ENCODE peak calls at places on chromosomes 6 and 20, in four cellular contexts. I is colonic mucosa, Y is sciatic nerve, V is T-helper 2 cell. E is an unnamed sample.

GRCh38 chr20:64107736-64108457 is 532 bp upstream of the NPBWR2 start:
- DNase-seq in I (no peak), Y (peak; percentile 49), V (no peak), E (peak; percentile 84)

GRCh38 chr6:110328231-110328630 is 29.9 kb downstream of the METTL24 start:
- DNase-seq in I (no peak), Y (no peak), V (no peak), E (no peak)

GRCh38 chr6:46095251-46095650 is 34.5 kb upstream of the ENPP4 start:
- DNase-seq in I (no peak), Y (no peak), V (no peak), E (no peak)

GRCh38 chr6:626236-626635 is 30.7 kb downstream of the HUS1B start:
- DNase-seq in I (no peak), Y (no peak), V (no peak), E (no peak)

GRCh38 chr6:46491789-46492547 is 719 bp upstream of the RCAN2 start:
- DNase-seq in I (peak; percentile 50), Y (peak; percentile 67), V (no peak), E (no peak)

GRCh38 chr6:79466222-79466834 is 70.9 kb downstream of the LCA5 start:
- DNase-seq in I (no peak), Y (no peak), V (no peak), E (no peak)

GRCh38 chr6:1792989-1793388 is 183.3 kb downstream of the FOXC1 start:
- DNase-seq in I (peak; percentile 29), Y (no peak), V (no peak), E (no peak)

GRCh38 chr6:138857792-138858191 is 61.9 kb downstream of the ECT2L start:
- DNase-seq in I (no peak), Y (no peak), V (no peak), E (no peak)

GRCh38 chr6:115396112-115396906 is 664.4 kb downstream of the FRK start:
- DNase-seq in I (no peak), Y (no peak), V (no peak), E (no peak)

GRCh38 chr6:16320533-16321340 is 82.3 kb downstream of the GMPR start:
- DNase-seq in I (no peak), Y (peak; percentile 42), V (no peak), E (no peak)

GRCh38 chr6:142569676-142570075 is 267.9 kb downstream of the ADGRG6 start:
- DNase-seq in I (no peak), Y (no peak), V (no peak), E (no peak)

GRCh38 chr20:62595491-62595890 is 46.8 kb upstream of the SLCO4A1 start:
- DNase-seq in I (peak; percentile 61), Y (no peak), V (no peak), E (no peak)

GRCh38 chr6:64715624-64716023 is 991.4 kb downstream of the EYS start:
- DNase-seq in I (no peak), Y (no peak), V (no peak), E (no peak)

GRCh38 chr6:9428416-9429172 is 986.3 kb downstream of the TFAP2A start:
- DNase-seq in I (no peak), Y (no peak), V (no peak), E (no peak)

GRCh38 chr6:74879234-74879633 is 326.6 kb downstream of the COL12A1 start:
- DNase-seq in I (no peak), Y (no peak), V (no peak), E (no peak)

GRCh38 chr6:56851104-56851503 is 103.8 kb upstream of the BEND6 start:
- DNase-seq in I (no peak), Y (no peak), V (no peak), E (no peak)

GRCh38 chr6:16925461-16925860 is 164.2 kb upstream of the ATXN1 start:
- DNase-seq in I (no peak), Y (no peak), V (no peak), E (no peak)

GRCh38 chr20:50572922-50573777 is 63.0 kb downstream of the PTPN1 start:
- DNase-seq in I (no peak), Y (no peak), V (no peak), E (no peak)

GRCh38 chr20:54766483-54766882 is 291.1 kb downstream of the DOK5 start:
- DNase-seq in I (no peak), Y (no peak), V (no peak), E (no peak)

GRCh38 chr6:135195522-135195921 is 14.4 kb downstream of the MYB start:
- DNase-seq in I (no peak), Y (no peak), V (no peak), E (no peak)

GRCh38 chr6:136890194-136890558 is 31.9 kb upstream of the SLC35D3 start:
- DNase-seq in I (no peak), Y (no peak), V (no peak), E (no peak)

GRCh38 chr6:151087861-151088598 is 151.7 kb upstream of the AKAP12 start:
- DNase-seq in I (no peak), Y (peak; percentile 77), V (no peak), E (no peak)